ENCODE peak calls at places on chromosome 10, in seven cellular contexts. U is aorta; R is GM13976; S is myocyte; L is GOT3; E is stimulated activated CD8-positive, alpha-beta memory T cell treated with anti-CD3 and anti-CD28 coated beads, Interleukin-4, amount 100 ng/mL, for 24 hours; N is astrocyte of the cerebellum. P is an unnamed sample.

GRCh38 chr10:68559872-68560200 is 301 bp upstream of the TET1 start:
- DNase-seq in U (no peak), R (peak), S (no peak), L (no peak), E (no peak), N (no peak), P (no peak)

GRCh38 chr10:71486465-71487114 is 89.9 kb downstream of the CDH23 start:
- DNase-seq in L (no peak), S (peak), N (no peak), R (peak), U (no peak), E (peak), P (no peak)

GRCh38 chr10:27360581-27361172 is 120.1 kb upstream of the ACBD5 start:
- DNase-seq in L (peak), E (peak), S (peak), N (peak), R (peak), U (peak), P (peak)

GRCh38 chr10:127415901-127416630 is 133.0 kb upstream of the NPS start:
- DNase-seq in U (no peak), N (no peak), E (no peak), R (no peak), S (peak), L (no peak), P (no peak)

GRCh38 chr10:11882646-11883375 is 59.7 kb downstream of the PROSER2 start:
- DNase-seq in N (no peak), S (no peak), E (no peak), L (no peak), U (no peak), R (no peak), P (no peak)

GRCh38 chr10:102225646-102226541 is at the start of gene ELOVL3:
- DNase-seq in S (peak), U (peak), N (peak), R (peak), L (peak), E (peak), P (peak)

GRCh38 chr10:86506499-86506898 is 15.1 kb downstream of the WAPL start:
- DNase-seq in R (no peak), S (no peak), N (no peak), E (no peak), U (no peak), L (no peak), P (no peak)

GRCh38 chr10:129583831-129584230 is 116.8 kb downstream of the MGMT start:
- DNase-seq in S (no peak), L (no peak), R (no peak), E (no peak), N (no peak), U (no peak), P (no peak)

GRCh38 chr10:110664483-110665420 is 20.6 kb downstream of the RBM20 start:
- DNase-seq in L (no peak), R (no peak), S (peak), E (no peak), N (peak), U (no peak), P (peak)

GRCh38 chr10:101895781-101896180 is 52.2 kb upstream of the KCNIP2 start:
- DNase-seq in R (no peak), U (no peak), N (no peak), E (no peak), L (no peak), S (no peak), P (no peak)

GRCh38 chr10:17838080-17838634 is 29.0 kb downstream of the MRC1 start:
- DNase-seq in E (no peak), S (no peak), U (no peak), L (no peak), N (no peak), R (no peak), P (no peak)

GRCh38 chr10:89644691-89644966 is 413 bp downstream of the PANK1 start:
- DNase-seq in N (no peak), U (no peak), L (no peak), E (no peak), R (no peak), S (no peak), P (no peak)

GRCh38 chr10:24579911-24580310 is 143.8 kb downstream of the ARHGAP21 start:
- DNase-seq in N (no peak), R (no peak), E (no peak), S (no peak), U (no peak), L (no peak), P (no peak)

P was measured in amniotic stem cell.